ENCODE peak calls at places on chromosomes 7 and 10, in seven cellular contexts. C is transverse colon, H is ovary, Q is uterus, O is psoas muscle, B is left lung, J is cardiac muscle cell. M is an unnamed sample. For H3K9me3, the result is how much of the 10 kb centered on the place peaks cover.

GRCh38 chr10:131355116-131355515 is 43.6 kb upstream of the TCERG1L start:
- DNase-seq in B (no peak), J (no peak), H (no peak), Q (no peak), O (no peak), C (no peak), M (no peak)

GRCh38 chr10:110387983-110388681 is 83.4 kb upstream of the SMNDC1 start:
- DNase-seq in B (no peak), H (no peak), O (no peak), J (no peak), Q (no peak), C (no peak), M (no peak)

GRCh38 chr10:73653701-73654100 is 2.1 kb downstream of the SYNPO2L start:
- DNase-seq in Q (no peak), J (peak), C (no peak), H (no peak), B (no peak), O (no peak), M (no peak)

GRCh38 chr10:129655007-129655678 is 188.1 kb downstream of the MGMT start:
- DNase-seq in B (peak), J (no peak), O (no peak), Q (no peak), H (no peak), C (no peak), M (no peak)

GRCh38 chr7:132065193-132065972 is 509.0 kb upstream of the PODXL start:
- DNase-seq in J (no peak), Q (peak), C (peak), B (no peak), H (peak), O (peak), M (no peak)

GRCh38 chr7:24336461-24336860 is 52.5 kb downstream of the NPY start:
- DNase-seq in Q (no peak), C (no peak), O (no peak), J (peak), B (no peak), H (no peak), M (no peak)

GRCh38 chr7:51078653-51079052 is 238.0 kb downstream of the COBL start:
- DNase-seq in Q (no peak), C (no peak), J (no peak), B (no peak), O (no peak), H (no peak), M (no peak)

GRCh38 chr7:22782616-22783232 is 39.9 kb downstream of the TOMM7 start:
- DNase-seq in H (peak), B (peak), O (peak), C (peak), Q (peak), J (peak), M (peak)

GRCh38 chr7:41984888-41985287 is 252.1 kb downstream of the GLI3 start:
- DNase-seq in H (no peak), O (no peak), B (no peak), J (no peak), C (no peak), Q (no peak), M (no peak)

GRCh38 chr10:133460208-133460769 is 6.5 kb downstream of the SCART1 start:
- DNase-seq in C (no peak), O (no peak), J (no peak), H (no peak), Q (no peak), B (peak), M (no peak)

GRCh38 chr10:43814611-43815010 is 165.9 kb upstream of the ZNF32 start:
- DNase-seq in Q (no peak), B (no peak), H (no peak), J (no peak), C (no peak), O (no peak), M (no peak)

GRCh38 chr7:28469562-28469961 is 57.2 kb downstream of the CREB5 start:
- DNase-seq in Q (no peak), J (no peak), O (no peak), H (no peak), C (no peak), B (no peak), M (no peak)

GRCh38 chr7:81655271-81655670 is 114.6 kb downstream of the HGF start:
- DNase-seq in B (no peak), H (no peak), J (no peak), Q (no peak), C (no peak), O (no peak), M (no peak)

GRCh38 chr7:89259085-89259484 is 463.5 kb upstream of the TEX47 start:
- DNase-seq in C (no peak), O (no peak), Q (no peak), J (no peak), B (no peak), H (no peak), M (no peak)

GRCh38 chr7:130266258-130266960 is at the start of gene CPA2:
- DNase-seq in H (no peak), Q (no peak), B (no peak), C (no peak), O (no peak), J (no peak), M (no peak)

GRCh38 chr10:106577266-106577665 is 587.2 kb downstream of the SORCS1 start:
- DNase-seq in O (no peak), C (no peak), B (no peak), H (no peak), J (no peak), Q (no peak), M (no peak)

GRCh38 chr10:114732931-114733330 is 74.9 kb upstream of the ABLIM1 start:
- DNase-seq in J (no peak), O (no peak), H (no peak), B (no peak), Q (no peak), C (no peak), M (no peak)

GRCh38 chr10:9302142-9302746 is 1247.8 kb downstream of the GATA3 start:
- DNase-seq in Q (no peak), O (no peak), B (no peak), C (no peak), J (peak), H (no peak), M (no peak)

GRCh38 chr10:97217299-97217698 is 31.5 kb upstream of the SLIT1 start:
- DNase-seq in B (no peak), H (no peak), Q (no peak), C (no peak), O (no peak), J (no peak), M (no peak)

GRCh38 chr10:11521860-11522259 is 89.6 kb downstream of the USP6NL start:
- DNase-seq in H (no peak), J (no peak), Q (no peak), O (no peak), B (no peak), C (no peak), M (no peak)

GRCh38 chr10:58782876-58783859 is 270.5 kb downstream of the BICC1 start:
- DNase-seq in H (peak), O (peak), B (no peak), J (peak), C (no peak), Q (no peak), M (no peak)

GRCh38 chr10:22435650-22436049 is 90.4 kb downstream of the SPAG6 start:
- DNase-seq in H (peak), B (no peak), O (no peak), Q (no peak), J (no peak), C (peak), M (no peak)

GRCh38 chr7:33928986-33929385 is 23.6 kb downstream of the BMPER start:
- DNase-seq in J (no peak), C (no peak), B (no peak), H (no peak), Q (no peak), O (peak), M (no peak)

GRCh38 chr10:93921338-93921737 is 27.6 kb downstream of the SLC35G1 start:
- DNase-seq in O (no peak), J (no peak), C (peak), B (no peak), H (no peak), Q (no peak), M (no peak)

GRCh38 chr7:28904539-28905143 is 53.5 kb downstream of the TRIL start:
- DNase-seq in H (no peak), Q (no peak), C (no peak), B (no peak), O (no peak), J (no peak), M (no peak)

GRCh38 chr7:20797174-20798080 is 10.7 kb upstream of the SP8 start:
- DNase-seq in C (no peak), Q (no peak), B (peak), J (peak), H (no peak), O (peak), M (no peak)

GRCh38 chr10:69014171-69014570 is 25.6 kb downstream of the KIFBP start:
- DNase-seq in H (no peak), J (no peak), O (no peak), Q (no peak), C (no peak), B (no peak), M (no peak)

GRCh38 chr10:33675235-33675634 is 340.8 kb upstream of the NRP1 start:
- DNase-seq in J (no peak), O (no peak), H (no peak), C (no peak), B (no peak), Q (no peak), M (no peak)

GRCh38 chr10:64271508-64271907 is 750.3 kb downstream of the REEP3 start:
- DNase-seq in C (no peak), H (no peak), J (no peak), B (no peak), O (no peak), Q (no peak), M (no peak)

GRCh38 chr7:140904081-140904480 is 20.6 kb downstream of the BRAF start:
- DNase-seq in O (no peak), J (no peak), Q (no peak), C (no peak), B (no peak), H (no peak), M (no peak)

GRCh38 chr7:128890306-128891109 is 20.0 kb downstream of the KCP start:
- DNase-seq in O (no peak), Q (no peak), C (peak), H (no peak), B (peak), J (no peak), M (no peak)

GRCh38 chr10:72309290-72310240 is 35.8 kb downstream of the DDIT4 start:
- DNase-seq in Q (no peak), B (no peak), O (peak), J (no peak), C (peak), H (peak), M (no peak)

GRCh38 chr7:1599571-1600395 is 30.0 kb upstream of the PSMG3 start:
- DNase-seq in O (no peak), B (no peak), J (no peak), C (no peak), H (no peak), Q (no peak), M (no peak)

GRCh38 chr7:294440-295154 is 4.6 kb downstream of the FOXL3 start:
- DNase-seq in C (peak), O (no peak), B (peak), J (no peak), H (no peak), Q (no peak), M (no peak)

GRCh38 chr7:66443946-66444345 is 184.7 kb upstream of the KCTD7 start:
- DNase-seq in J (no peak), O (no peak), H (no peak), C (no peak), B (no peak), Q (no peak), M (no peak)

GRCh38 chr7:22444181-22444966 is 55.6 kb downstream of the STEAP1B start:
- DNase-seq in Q (no peak), J (no peak), O (no peak), H (peak), C (peak), B (no peak), M (no peak)

DNA sequence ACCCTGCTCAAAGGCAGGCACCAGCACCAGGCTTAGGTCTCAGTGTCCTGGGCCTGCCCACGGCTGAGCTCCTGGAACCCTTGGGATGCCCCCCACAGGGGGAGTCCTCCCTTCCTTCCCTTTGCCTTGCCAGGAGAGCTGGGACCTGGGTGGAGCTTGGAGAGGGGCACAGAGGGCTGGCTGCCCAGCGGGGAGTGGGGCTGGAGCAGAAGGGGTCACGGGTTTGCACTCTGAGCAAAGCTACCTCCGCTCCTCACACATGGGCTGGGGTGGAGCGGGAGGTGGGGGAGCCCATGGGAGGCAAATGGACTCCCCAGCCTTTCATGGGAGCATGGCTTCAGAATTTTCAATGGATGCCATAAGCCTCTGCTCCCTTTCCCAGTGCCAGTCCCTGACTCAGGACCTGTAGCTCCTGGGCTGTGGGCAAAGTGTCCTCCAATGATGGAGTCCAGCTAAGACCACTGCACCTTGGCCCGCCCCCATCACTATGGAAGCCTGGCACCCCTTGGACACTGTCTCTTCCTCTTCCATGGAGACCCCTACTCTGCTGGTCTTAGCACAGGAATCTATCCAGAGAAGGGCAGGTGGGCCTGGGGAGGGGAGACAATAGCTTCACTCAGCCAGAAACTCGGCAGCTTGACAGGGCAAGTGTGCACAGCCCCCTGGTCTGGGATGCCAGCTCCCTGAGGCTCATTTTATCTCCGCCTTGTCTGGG is 39.9 kb downstream of the LDB3 start:
- DNase-seq in J (no peak), B (no peak), H (no peak), O (no peak), Q (no peak), C (no peak), M (no peak)
- H3K27ac ChIP-seq in J (peak), B (no peak), H (no peak), O (peak), Q (no peak), C (peak), M (no peak)

DNA sequence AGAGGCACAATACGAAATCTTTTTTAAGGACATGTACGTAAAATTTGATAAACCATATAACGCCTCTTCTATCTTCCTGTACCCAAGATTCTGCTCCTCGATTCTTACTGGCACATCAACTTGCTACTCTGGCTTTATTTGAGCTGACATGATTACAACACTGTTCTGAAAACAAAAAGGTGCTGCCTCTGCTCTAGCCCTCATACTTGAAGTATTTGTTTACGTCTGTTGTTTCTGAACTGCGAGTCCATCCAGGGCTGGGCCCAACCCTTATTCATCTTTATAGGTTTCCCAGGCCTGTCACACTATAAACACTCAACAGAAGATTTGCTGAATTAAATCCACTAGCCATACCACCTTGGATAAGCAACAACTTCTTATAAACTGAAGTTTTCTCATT is 96.2 kb upstream of the SVIL start:
- DNase-seq in O (no peak), B (no peak), C (no peak), Q (no peak), J (no peak), H (no peak), M (no peak)
- H3K4me3 ChIP-seq in O (no peak), B (no peak), C (no peak), Q (no peak), J (no peak), H (no peak), M (no peak)

GRCh38 chr7:158130023-158130409 is 457.6 kb downstream of the PTPRN2 start:
- DNase-seq in B (no peak), O (no peak), C (no peak), J (no peak), Q (no peak), H (no peak), M (no peak)
- H3K9me3 ChIP-seq in B (under half), O (under half), C (under half), J (under half), Q (under half), H (under half), M (under half)

GRCh38 chr10:44983066-44983894 is 4.7 kb upstream of the DEPP1 start:
- DNase-seq in O (no peak), Q (no peak), B (no peak), H (peak), J (no peak), C (no peak), M (no peak)
- H3K27ac ChIP-seq in O (peak), Q (no peak), B (peak), H (no peak), J (no peak), C (peak), M (no peak)

GRCh38 chr7:135685306-135686084 is 23.2 kb downstream of the STMP1 start:
- DNase-seq in C (no peak), B (no peak), J (no peak), O (no peak), H (no peak), Q (no peak), M (no peak)

GRCh38 chr7:135682191-135682590 is 19.9 kb downstream of the STMP1 start:
- DNase-seq in J (no peak), H (no peak), B (no peak), Q (no peak), C (no peak), O (no peak), M (no peak)

GRCh38 chr7:135683609-135684008 is 21.3 kb downstream of the STMP1 start:
- DNase-seq in C (no peak), Q (no peak), B (no peak), O (no peak), H (no peak), J (no peak), M (no peak)

GRCh38 chr7:135684699-135685098 is 22.4 kb downstream of the STMP1 start:
- DNase-seq in J (no peak), H (no peak), B (no peak), Q (no peak), C (no peak), O (no peak), M (no peak)

GRCh38 chr7:135684134-135684533 is 21.8 kb downstream of the STMP1 start:
- DNase-seq in H (no peak), J (no peak), O (no peak), B (no peak), Q (no peak), C (no peak), M (no peak)
- H3K4me3 ChIP-seq in H (no peak), J (no peak), O (no peak), B (no peak), Q (no peak), C (no peak), M (no peak)

DNA sequence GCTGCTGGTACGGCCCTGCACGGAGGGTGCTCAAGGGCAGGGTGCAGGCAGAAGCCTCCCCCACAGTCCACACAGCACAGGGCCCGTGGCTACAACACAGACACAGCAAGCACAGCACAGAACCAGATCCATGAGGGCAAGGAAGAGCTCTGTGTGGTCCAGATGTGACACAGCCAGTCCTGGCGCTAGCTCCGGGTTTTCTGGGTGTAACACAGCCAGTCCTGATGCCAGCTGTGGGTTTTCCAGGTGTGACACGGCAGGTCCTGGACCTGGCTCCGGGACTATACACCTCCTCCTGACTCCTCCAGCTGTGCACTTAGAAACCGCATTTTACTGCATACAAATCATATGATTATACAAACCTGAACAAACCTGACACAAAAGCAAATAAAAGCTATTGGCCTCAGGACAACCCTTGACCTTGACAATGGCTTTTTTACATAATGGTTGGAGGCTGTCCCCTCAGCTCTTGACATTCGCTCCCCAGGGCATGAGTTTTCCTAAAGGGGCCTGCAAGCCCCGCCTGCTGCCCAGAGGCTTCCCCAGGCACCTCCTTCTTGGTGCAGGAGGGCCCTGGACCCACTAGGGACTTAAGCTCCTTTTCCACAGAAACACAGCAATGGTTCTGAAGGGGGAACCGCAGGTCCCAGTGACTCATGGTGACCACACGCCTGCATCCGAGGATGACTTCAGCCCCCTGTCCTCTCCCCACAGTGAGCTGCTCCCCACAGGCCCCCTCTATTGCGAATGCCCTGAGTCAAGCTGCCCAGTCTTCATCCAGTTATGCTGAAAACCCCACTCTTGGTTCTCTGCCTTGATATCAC is 209.6 kb downstream of the PTPRN2 start:
- DNase-seq in O (no peak), Q (no peak), J (no peak), C (no peak), B (no peak), H (no peak), M (no peak)
- H3K9me3 ChIP-seq in O (under half), Q (under half), J (under half), C (under half), B (under half), H (under half), M (under half)

GRCh38 chr10:117662126-117662525 is 119.6 kb downstream of the EMX2 start:
- DNase-seq in Q (no peak), J (no peak), C (no peak), B (no peak), H (no peak), O (no peak), M (no peak)

GRCh38 chr10:117666131-117666530 is 123.6 kb downstream of the EMX2 start:
- DNase-seq in Q (no peak), B (no peak), J (no peak), H (no peak), C (no peak), O (no peak), M (no peak)

GRCh38 chr10:117664288-117664687 is 121.7 kb downstream of the EMX2 start:
- DNase-seq in C (no peak), J (no peak), B (no peak), O (no peak), Q (no peak), H (no peak), M (no peak)

GRCh38 chr10:117662790-117663540 is 120.4 kb downstream of the EMX2 start:
- DNase-seq in C (no peak), J (no peak), B (no peak), O (no peak), H (no peak), Q (no peak), M (no peak)

GRCh38 chr10:117663750-117664149 is 121.2 kb downstream of the EMX2 start:
- DNase-seq in J (no peak), B (no peak), O (no peak), C (no peak), H (peak), Q (no peak), M (no peak)
- H3K27ac ChIP-seq in J (no peak), B (no peak), O (no peak), C (no peak), H (no peak), Q (peak), M (no peak)

M was measured in CD8-positive, alpha-beta T cell.